ENCODE peak calls at places on chromosomes 2 and 18, in nine cellular contexts. M, W, C, F, K, O, J, Y and L are unnamed samples. For H3K4me1, the result is how much of the 10 kb centered on the place peaks cover.

GRCh38 chr18:47756364-47757016 is 174.0 kb downstream of the SMAD2 start:
- DNase-seq in M (peak), W (peak), C (peak), F (peak), K (peak), O (peak), J (peak), Y (peak), L (no peak)

GRCh38 chr2:209368924-209369323 is 54.9 kb upstream of the MAP2 start:
- DNase-seq in M (peak), W (peak), C (peak), F (no peak), K (no peak), O (peak), J (peak), Y (peak), L (peak)

GRCh38 chr2:134762508-134762907 is 43.7 kb upstream of the TMEM163 start:
- DNase-seq in M (peak), W (peak), C (no peak), F (no peak), K (no peak), O (peak), J (no peak), Y (no peak), L (no peak)

GRCh38 chr2:234444888-234445287 is 52.0 kb downstream of the ARL4C start:
- DNase-seq in M (peak), W (peak), C (peak), F (peak), K (peak), O (peak), J (no peak), Y (no peak), L (no peak)

GRCh38 chr2:127362971-127363370 is 24.8 kb downstream of the MAP3K2 start:
- DNase-seq in M (peak), W (no peak), C (peak), F (no peak), K (no peak), O (peak), J (no peak), Y (no peak), L (no peak)

GRCh38 chr18:52486052-52486451 is 146.1 kb downstream of the DCC start:
- DNase-seq in M (no peak), W (no peak), C (no peak), F (no peak), K (no peak), O (no peak), J (no peak), Y (no peak), L (no peak)

GRCh38 chr18:715626-716025 is 3.2 kb upstream of the ENOSF1 start:
- DNase-seq in M (peak), W (peak), C (peak), F (no peak), K (no peak), O (no peak), J (no peak), Y (no peak), L (no peak)

GRCh38 chr18:75204978-75205759 is 3.8 kb downstream of the PTGR3 start:
- DNase-seq in M (no peak), W (no peak), C (no peak), F (no peak), K (no peak), O (peak), J (no peak), Y (no peak), L (no peak)

GRCh38 chr2:169095631-169096105 is 26.3 kb downstream of the DHRS9 start:
- DNase-seq in M (peak), W (peak), C (peak), F (no peak), K (no peak), O (peak), J (no peak), Y (no peak), L (no peak)

GRCh38 chr2:192315543-192315942 is 120.8 kb upstream of the TMEFF2 start:
- DNase-seq in M (no peak), W (no peak), C (no peak), F (no peak), K (peak), O (no peak), J (no peak), Y (no peak), L (no peak)

GRCh38 chr2:25039126-25039525 is 2.8 kb upstream of the EFR3B start:
- DNase-seq in M (no peak), W (no peak), C (no peak), F (no peak), K (no peak), O (no peak), J (no peak), Y (no peak), L (no peak)

GRCh38 chr18:57649536-57650495 is 28.2 kb upstream of the NARS1 start:
- DNase-seq in M (peak), W (peak), C (peak), F (no peak), K (no peak), O (no peak), J (no peak), Y (no peak), L (no peak)

GRCh38 chr2:233840520-233840919 is 13.8 kb downstream of the HJURP start:
- DNase-seq in M (no peak), W (no peak), C (no peak), F (no peak), K (peak), O (no peak), J (no peak), Y (no peak), L (no peak)

GRCh38 chr2:235238537-235238936 is 255.3 kb upstream of the AGAP1 start:
- DNase-seq in M (peak), W (no peak), C (peak), F (no peak), K (peak), O (peak), J (no peak), Y (peak), L (no peak)

GRCh38 chr2:170815311-170815710 is 1.4 kb upstream of the GAD1 start:
- DNase-seq in M (no peak), W (no peak), C (no peak), F (no peak), K (no peak), O (no peak), J (no peak), Y (no peak), L (no peak)

GRCh38 chr2:676647-677055 is 555 bp downstream of the TMEM18 start:
- DNase-seq in M (peak), W (peak), C (peak), F (peak), K (peak), O (peak), J (peak), Y (peak), L (peak)

GRCh38 chr2:58057890-58058590 is 11.4 kb downstream of the VRK2 start:
- DNase-seq in M (no peak), W (no peak), C (no peak), F (no peak), K (no peak), O (no peak), J (no peak), Y (no peak), L (no peak)

GRCh38 chr2:215753808-215754207 is 259.5 kb downstream of the MREG start:
- DNase-seq in M (no peak), W (no peak), C (no peak), F (no peak), K (no peak), O (no peak), J (no peak), Y (no peak), L (peak)

GRCh38 chr2:100293341-100294161 is 28.8 kb downstream of the LONRF2 start:
- DNase-seq in M (peak), W (no peak), C (peak), F (no peak), K (no peak), O (no peak), J (no peak), Y (no peak), L (no peak)

GRCh38 chr2:207792244-207792785 is 22.6 kb upstream of the FZD5 start:
- DNase-seq in M (peak), W (peak), C (peak), F (no peak), K (no peak), O (peak), J (peak), Y (no peak), L (no peak)

GRCh38 chr2:195695002-195695631 is 38.1 kb downstream of the SLC39A10 start:
- DNase-seq in M (no peak), W (no peak), C (no peak), F (no peak), K (no peak), O (no peak), J (no peak), Y (no peak), L (no peak)

GRCh38 chr18:62964432-62964831 is 249.1 kb downstream of the PHLPP1 start:
- DNase-seq in M (no peak), W (no peak), C (no peak), F (no peak), K (no peak), O (no peak), J (no peak), Y (no peak), L (no peak)

GRCh38 chr2:165032559-165032958 is 77.2 kb upstream of the SLC38A11 start:
- DNase-seq in M (no peak), W (no peak), C (no peak), F (no peak), K (no peak), O (no peak), J (no peak), Y (no peak), L (no peak)

GRCh38 chr2:179561702-179562101 is 297.1 kb upstream of the SESTD1 start:
- DNase-seq in M (no peak), W (no peak), C (no peak), F (no peak), K (no peak), O (no peak), J (no peak), Y (no peak), L (no peak)
- H3K27ac ChIP-seq in M (no peak), W (no peak), C (no peak), F (no peak), K (no peak), O (no peak), J (no peak), Y (peak), L (no peak)

DNA sequence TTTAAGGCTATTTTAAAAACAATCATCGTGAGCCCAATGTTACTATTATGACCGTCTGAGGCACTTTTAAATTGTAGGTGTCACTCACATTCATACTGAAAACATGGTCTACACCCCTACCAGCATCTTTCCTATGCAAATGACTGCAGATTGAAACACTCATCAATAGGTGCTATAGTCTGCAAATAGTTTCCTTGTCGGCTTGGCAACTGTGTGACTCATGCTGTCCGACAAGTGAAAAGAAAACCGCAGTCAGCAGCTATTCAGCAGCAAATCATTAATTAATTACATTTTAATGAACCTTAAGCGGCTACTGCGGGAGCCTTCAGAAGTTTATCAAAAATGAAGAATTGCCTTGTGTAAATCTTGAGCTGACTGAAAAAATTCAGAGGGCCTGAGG is 134.4 kb downstream of the FIGN start:
- DNase-seq in M (peak), W (peak), C (no peak), F (no peak), K (no peak), O (peak), J (no peak), Y (no peak), L (no peak)
- H3K4me1 ChIP-seq in M (under half), W (under half), C (under half), F (under half), K (under half), O (under half), J (under half), Y (under half), L (under half)

GRCh38 chr2:149042881-149043280 is 4.4 kb downstream of the LYPD6B start:
- DNase-seq in M (peak), W (no peak), C (peak), F (no peak), K (no peak), O (peak), J (no peak), Y (no peak), L (no peak)
- H3K27ac ChIP-seq in M (no peak), W (no peak), C (no peak), F (no peak), K (no peak), O (no peak), J (no peak), Y (no peak), L (no peak)

DNA sequence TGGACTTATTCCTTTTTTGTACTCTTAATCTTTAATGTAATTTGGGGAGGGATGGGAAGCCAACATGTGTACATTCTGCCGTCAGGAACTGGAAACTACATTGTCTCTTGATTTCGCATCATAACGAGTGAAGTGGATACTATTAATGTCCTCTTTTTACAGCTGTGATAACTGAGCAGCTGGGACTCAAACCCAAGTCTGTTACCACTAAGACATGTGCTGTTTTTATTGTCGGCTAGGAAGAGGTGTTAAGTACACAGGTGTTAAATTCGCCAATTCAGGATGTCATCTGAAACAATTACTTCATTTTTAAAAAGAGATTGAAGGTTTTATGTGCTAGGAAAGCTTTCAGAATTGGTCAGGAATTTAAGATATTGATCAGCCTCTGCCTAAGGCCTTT is 6.9 kb downstream of the GMCL1 start:
- DNase-seq in M (no peak), W (no peak), C (no peak), F (no peak), K (no peak), O (no peak), J (no peak), Y (no peak), L (no peak)
- H3K4me1 ChIP-seq in M (under half), W (under half), C (under half), F (under half), K (under half), O (under half), J (under half), Y (under half), L (under half)

GRCh38 chr2:72963423-72964145 is 46.3 kb downstream of the EMX1 start:
- DNase-seq in M (no peak), W (no peak), C (no peak), F (no peak), K (no peak), O (no peak), J (no peak), Y (no peak), L (no peak)
- H3K27ac ChIP-seq in M (no peak), W (no peak), C (no peak), F (no peak), K (no peak), O (no peak), J (no peak), Y (no peak), L (no peak)

GRCh38 chr18:36893227-36893626 is 64.3 kb downstream of the KIAA1328 start:
- DNase-seq in M (no peak), W (no peak), C (no peak), F (no peak), K (no peak), O (no peak), J (no peak), Y (no peak), L (no peak)
- H3K4me1 ChIP-seq in M (under half), W (under half), C (under half), F (under half), K (under half), O (under half), J (under half), Y (under half), L (under half)